ENCODE peak calls at places on chromosomes 4 and X, in seven cellular contexts. D is heart left ventricle, B is lower leg skin, X is cardiac fibroblast, U is kidney, O is keratinocyte, J is psoas muscle. L is an unnamed sample.

GRCh38 chr4:149889976-149890375 is 74.3 kb upstream of the IQCM start:
- DNase-seq in D (no peak), B (no peak), X (no peak), U (no peak), O (no peak), J (no peak), L (no peak)

GRCh38 chr4:155967098-155967497 is 13.4 kb upstream of the CTSO start:
- DNase-seq in D (no peak), B (no peak), X (peak), U (no peak), O (no peak), J (no peak), L (no peak)

GRCh38 chrX:11557120-11557519 is 108.6 kb downstream of the ARHGAP6 start:
- DNase-seq in D (no peak), B (no peak), X (peak), U (no peak), O (peak), J (no peak), L (peak)

GRCh38 chr4:142846105-142846728 is at the start of gene INPP4B:
- DNase-seq in D (peak), B (no peak), X (peak), U (peak), O (no peak), J (peak), L (no peak)

GRCh38 chr4:128228778-128229457 is 58.7 kb downstream of the PGRMC2 start:
- DNase-seq in D (no peak), B (no peak), X (peak), U (no peak), O (no peak), J (no peak), L (peak)

GRCh38 chrX:133413218-133413925 is 1.9 kb downstream of the GPC4 start:
- DNase-seq in D (no peak), B (no peak), X (no peak), U (peak), O (no peak), J (no peak), L (no peak)

GRCh38 chr4:159045321-159045720 is 57.6 kb upstream of the RAPGEF2 start:
- DNase-seq in D (no peak), B (no peak), X (no peak), U (no peak), O (no peak), J (no peak), L (no peak)

GRCh38 chrX:72029473-72030411 is 102.0 kb downstream of the RTL5 start:
- DNase-seq in D (no peak), B (no peak), X (peak), U (no peak), O (peak), J (no peak), L (peak)

DNA sequence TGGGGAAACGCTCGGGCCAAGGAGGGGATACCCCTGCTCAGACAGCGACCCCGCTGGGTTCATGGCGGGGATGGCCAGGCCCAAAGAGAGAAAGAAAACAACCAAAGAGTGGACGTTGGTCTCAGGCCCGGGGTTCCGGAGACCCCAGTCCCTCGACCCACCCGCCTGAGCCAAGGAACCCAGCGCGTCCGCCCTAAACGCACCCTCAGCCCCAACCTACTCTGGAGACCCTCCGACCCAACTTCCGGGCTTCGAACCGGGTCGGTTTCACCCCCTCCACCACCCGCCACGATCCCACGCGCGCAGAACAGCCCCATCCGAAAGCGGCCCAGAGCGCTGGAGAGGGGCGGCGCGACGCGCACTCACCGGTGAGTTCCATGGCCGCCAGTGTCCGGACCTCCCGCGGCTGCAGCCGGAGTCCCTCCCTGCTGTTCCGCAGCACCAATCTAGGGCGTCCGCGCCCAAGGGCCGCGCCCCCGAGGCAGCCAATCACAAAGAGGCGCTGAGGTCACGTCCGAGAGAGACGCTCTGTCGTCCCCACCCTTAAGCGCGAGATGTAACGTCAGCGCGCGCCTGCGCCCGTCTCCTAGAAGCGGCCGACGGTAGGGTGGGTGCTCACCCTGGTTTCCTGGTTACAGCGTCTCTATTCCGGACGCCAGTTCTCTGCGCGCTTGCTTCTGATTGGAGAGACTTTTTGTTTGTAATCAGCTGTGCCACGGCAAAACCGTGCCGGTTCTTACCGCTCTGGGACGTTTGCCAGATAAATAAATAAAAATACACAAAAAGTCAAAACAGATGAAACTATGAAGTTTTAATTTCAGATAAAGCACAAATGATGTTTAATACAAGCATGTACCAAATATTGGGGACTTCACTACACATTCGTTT is at the start of gene PIGA:
- DNase-seq in D (peak), B (peak), X (peak), U (peak), O (peak), J (peak), L (peak)
- H3K4me3 ChIP-seq in D (peak), B (peak), X (peak), U (peak), O (peak), J (peak), L (peak)

GRCh38 chr4:6019316-6020263 is 1.4 kb upstream of the C4orf50 start:
- DNase-seq in D (no peak), B (peak), X (peak), U (peak), O (peak), J (no peak), L (no peak)
- TF ChIP-seq CTCF in D (peak), B (no peak), X (peak), U (peak), O (peak), J (peak), L (peak)

GRCh38 chr4:169770411-169770810 is 12.7 kb upstream of the HPF1 start:
- DNase-seq in D (no peak), B (no peak), X (no peak), U (no peak), O (no peak), J (no peak), L (no peak)

GRCh38 chr4:169773889-169774288 is 16.1 kb upstream of the HPF1 start:
- DNase-seq in D (no peak), B (no peak), X (no peak), U (no peak), O (no peak), J (no peak), L (no peak)

DNA sequence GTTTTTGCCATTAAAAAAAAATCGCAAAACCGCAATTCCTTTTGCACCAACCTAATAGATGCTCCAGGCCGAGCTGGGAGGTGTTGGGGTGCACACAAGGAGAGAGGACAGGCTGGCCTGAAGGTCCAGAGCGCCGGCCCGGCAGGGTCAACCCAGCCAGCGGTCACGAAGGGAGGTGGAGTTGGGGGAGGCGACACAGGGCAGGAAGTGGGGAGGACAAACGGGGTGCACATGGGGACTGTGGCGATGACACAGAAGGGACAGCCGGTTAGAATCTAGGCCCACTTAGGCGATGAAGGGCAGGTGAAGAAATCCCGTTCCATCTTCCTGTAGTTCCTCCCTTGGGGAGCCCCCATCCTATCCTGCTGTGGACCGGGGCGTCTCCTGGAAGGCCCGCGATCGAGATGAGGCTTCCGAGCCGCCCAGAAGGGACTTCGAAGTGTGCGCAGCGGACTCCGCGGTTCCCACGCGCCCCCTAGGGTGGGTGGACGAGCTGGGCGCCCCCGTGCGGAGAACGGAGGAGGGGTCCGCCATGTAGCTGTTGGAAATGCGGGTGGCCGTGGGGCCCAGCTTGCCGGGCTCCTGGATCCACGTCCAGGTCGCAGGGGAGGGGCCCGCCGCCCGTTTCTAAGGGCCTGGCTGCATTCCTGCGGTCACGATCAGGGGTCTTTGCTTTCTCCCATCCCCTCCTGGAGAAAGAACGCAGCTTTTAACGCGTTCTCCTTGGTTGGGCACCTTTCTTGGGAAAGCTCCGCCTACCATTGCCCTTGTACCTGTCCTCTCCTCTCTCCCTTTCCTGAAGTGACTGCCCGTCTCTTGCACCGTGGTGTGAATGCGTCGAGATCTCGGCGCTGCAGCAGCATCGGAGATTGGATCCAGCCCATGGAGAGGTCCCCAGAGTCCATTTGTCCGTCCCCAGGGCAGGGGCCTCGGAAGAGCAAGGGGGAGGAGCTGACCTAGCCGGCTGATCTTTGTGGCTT is 17.0 kb upstream of the HPF1 start:
- DNase-seq in D (peak), B (no peak), X (peak), U (peak), O (no peak), J (no peak), L (no peak)
- H3K4me3 ChIP-seq in D (no peak), B (no peak), X (peak), U (peak), O (no peak), J (peak), L (no peak)

GRCh38 chr4:54218736-54219135 is 10.4 kb upstream of the PDGFRA start:
- DNase-seq in D (no peak), B (no peak), X (no peak), U (no peak), O (no peak), J (no peak), L (no peak)
- TF ChIP-seq CTCF in D (no peak), B (no peak), X (no peak), U (no peak), O (no peak), J (no peak), L (no peak)

DNA sequence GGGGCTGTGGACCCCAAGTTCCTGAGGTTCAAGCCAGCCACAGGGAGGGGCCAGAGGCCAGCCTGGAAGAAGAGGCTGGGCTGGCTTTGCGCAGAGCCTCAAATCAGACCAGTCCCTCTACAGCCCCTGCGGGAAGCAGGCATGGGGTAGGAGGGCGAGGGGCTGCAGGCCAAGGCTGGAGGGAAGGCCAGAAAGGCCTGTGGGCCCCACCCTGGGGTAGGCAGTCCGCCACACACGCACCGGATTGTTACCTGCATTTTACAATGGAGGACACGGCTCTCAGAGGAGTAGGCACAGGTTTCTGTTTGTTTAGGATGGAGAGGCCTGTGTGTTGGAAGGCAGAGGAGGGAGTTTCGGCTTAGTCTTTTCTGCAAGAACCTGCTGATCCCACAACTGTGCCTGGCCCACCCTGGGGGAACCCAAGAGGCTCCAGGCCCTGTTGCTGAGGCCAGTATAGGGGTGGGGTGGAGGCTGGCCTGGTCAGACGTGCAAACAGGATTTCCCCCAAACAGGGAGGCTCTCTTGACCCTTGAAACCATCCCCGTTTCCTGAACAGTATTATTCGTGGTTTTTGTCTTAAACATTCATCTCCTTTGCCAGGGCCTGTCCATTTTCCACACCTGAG is 659 bp upstream of the SLC49A3 start:
- DNase-seq in D (peak), B (no peak), X (no peak), U (peak), O (no peak), J (no peak), L (no peak)
- H3K4me3 ChIP-seq in D (peak), B (no peak), X (peak), U (peak), O (no peak), J (peak), L (peak)

L was measured in AG09309.